ENCODE peak calls at places on chromosomes 2 and 18, in five cellular contexts. H is H9, V is DND-41, I is PC-3, O is K562. J is an unnamed sample. For H3K27me3 and H4K20me1, the result is how much of the 10 kb centered on the place peaks cover.

GRCh38 chr2:65113229-65113628 is 16.7 kb downstream of the RAB1A start:
- DNase-seq in H (no peak), V (no peak), I (no peak), O (no peak), J (no peak)

GRCh38 chr2:203683932-203684556 is 22.4 kb upstream of the CD28 start:
- DNase-seq in H (no peak), V (no peak), I (peak), O (no peak), J (peak)

GRCh38 chr18:63238711-63239110 is 80.9 kb downstream of the BCL2 start:
- DNase-seq in H (peak), V (no peak), I (no peak), O (no peak), J (no peak)

GRCh38 chr2:128202791-128203190 is 111.8 kb downstream of the UGGT1 start:
- DNase-seq in H (no peak), V (no peak), I (peak), O (no peak), J (no peak)

GRCh38 chr2:36701391-36701795 is 4.9 kb downstream of the VIT start:
- DNase-seq in H (no peak), V (no peak), I (peak), O (no peak), J (no peak)

GRCh38 chr18:21636769-21637168 is 24.7 kb downstream of the SNRPD1 start:
- DNase-seq in H (no peak), V (no peak), I (peak), O (no peak), J (no peak)

GRCh38 chr2:100968146-100969145 is 33.6 kb upstream of the RPL31 start:
- DNase-seq in H (no peak), V (no peak), I (no peak), O (no peak), J (no peak)

GRCh38 chr2:37919631-37920032 is 5.5 kb upstream of the RMDN2 start:
- DNase-seq in H (no peak), V (no peak), I (no peak), O (no peak), J (no peak)

GRCh38 chr2:86011449-86011941 is 94.2 kb downstream of the POLR1A start:
- DNase-seq in H (no peak), V (no peak), I (peak), O (no peak), J (no peak)

GRCh38 chr18:2882201-2882600 is 35.4 kb downstream of the EMILIN2 start:
- DNase-seq in H (no peak), V (no peak), I (no peak), O (no peak), J (no peak)

GRCh38 chr2:1548910-1549673 is 135.8 kb downstream of the TPO start:
- DNase-seq in H (no peak), V (no peak), I (peak), O (no peak), J (no peak)

GRCh38 chr2:11075221-11075620 is 80.0 kb upstream of the SLC66A3 start:
- DNase-seq in H (no peak), V (no peak), I (no peak), O (no peak), J (no peak)
- H3K27me3 ChIP-seq in H (under half), V (under half), I (under half), O (under half), J (under half)

DNA sequence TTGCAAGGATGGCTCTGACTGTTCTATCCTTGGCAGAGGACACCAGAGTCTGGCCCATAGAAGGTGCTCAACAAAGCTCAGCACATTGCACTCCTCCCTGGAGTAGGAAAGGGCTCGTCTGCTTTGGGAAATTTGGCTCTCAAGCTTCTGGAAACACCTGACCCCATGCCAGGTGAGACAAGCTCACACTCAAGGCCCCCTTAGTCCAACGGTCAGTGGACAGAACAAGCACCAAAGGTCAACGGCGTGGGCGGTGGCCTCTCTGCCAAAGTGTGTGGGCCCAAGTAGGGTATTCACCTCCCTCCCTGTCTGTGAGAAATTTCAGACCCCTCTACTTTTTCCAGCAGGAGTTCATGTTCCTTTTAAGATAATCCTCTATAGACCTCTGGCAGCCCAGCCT is 2.0 kb upstream of the STEAP3 start:
- DNase-seq in H (no peak), V (no peak), I (no peak), O (no peak), J (no peak)
- H4K20me1 ChIP-seq in H (under half), V (under half), I (under half), O (under half), J (under half)

GRCh38 chr2:207312006-207312356 is 146.2 kb upstream of the KLF7 start:
- DNase-seq in H (no peak), V (no peak), I (no peak), O (no peak), J (no peak)
- H3K9ac ChIP-seq in H (no peak), V (no peak), I (no peak), O (no peak), J (no peak)

GRCh38 chr2:237485844-237486243 is 1.2 kb upstream of the MLPH start:
- DNase-seq in H (no peak), V (no peak), I (peak), O (no peak), J (no peak)
- H3K27me3 ChIP-seq in H (under half), V (under half), I (under half), O (under half), J (under half)